ENCODE peak calls at places on chromosomes 11 and 22, in five cellular contexts. One of them, this sample, is unnamed.

GRCh38 chr22:48772286-48772907 is 1055.3 kb downstream of the BRD1 start:
- DNase-seq in astrocyte of the spinal cord: no peak
- DNase-seq in D721Med: no peak
- DNase-seq in RPMI8226: no peak
- DNase-seq in C1 segment of cervical spinal cord: no peak
- DNase-seq in this sample: no peak

GRCh38 chr22:46377566-46378498 is 42.3 kb downstream of the TRMU start:
- DNase-seq in astrocyte of the spinal cord: no peak
- DNase-seq in D721Med: no peak
- DNase-seq in RPMI8226: peak
- DNase-seq in C1 segment of cervical spinal cord: no peak
- DNase-seq in this sample: no peak

GRCh38 chr11:34284836-34285235 is 73.0 kb downstream of the ABTB2 start:
- DNase-seq in astrocyte of the spinal cord: no peak
- DNase-seq in D721Med: no peak
- DNase-seq in RPMI8226: no peak
- DNase-seq in C1 segment of cervical spinal cord: no peak
- DNase-seq in this sample: no peak

GRCh38 chr22:30905696-30906341 is 62.8 kb downstream of the MORC2 start:
- DNase-seq in astrocyte of the spinal cord: no peak
- DNase-seq in D721Med: no peak
- DNase-seq in RPMI8226: no peak
- DNase-seq in C1 segment of cervical spinal cord: no peak
- DNase-seq in this sample: no peak

GRCh38 chr22:36768616-36769015 is 7.3 kb downstream of the IFT27 start:
- DNase-seq in astrocyte of the spinal cord: no peak
- DNase-seq in D721Med: no peak
- DNase-seq in RPMI8226: no peak
- DNase-seq in C1 segment of cervical spinal cord: no peak
- DNase-seq in this sample: no peak

GRCh38 chr11:62484352-62484751 is 62.3 kb downstream of the AHNAK start:
- DNase-seq in astrocyte of the spinal cord: no peak
- DNase-seq in D721Med: no peak
- DNase-seq in RPMI8226: no peak
- DNase-seq in C1 segment of cervical spinal cord: no peak
- DNase-seq in this sample: no peak

GRCh38 chr11:21142007-21142406 is 472.6 kb downstream of the NELL1 start:
- DNase-seq in astrocyte of the spinal cord: no peak
- DNase-seq in D721Med: no peak
- DNase-seq in RPMI8226: no peak
- DNase-seq in C1 segment of cervical spinal cord: no peak
- DNase-seq in this sample: no peak

GRCh38 chr11:126257764-126258163 is 10.9 kb downstream of the SRPRA start:
- DNase-seq in astrocyte of the spinal cord: peak
- DNase-seq in D721Med: no peak
- DNase-seq in RPMI8226: no peak
- DNase-seq in C1 segment of cervical spinal cord: no peak
- DNase-seq in this sample: no peak

GRCh38 chr22:42356547-42356946 is 75.7 kb downstream of the NFAM1 start:
- DNase-seq in astrocyte of the spinal cord: no peak
- DNase-seq in D721Med: no peak
- DNase-seq in RPMI8226: no peak
- DNase-seq in C1 segment of cervical spinal cord: no peak
- DNase-seq in this sample: no peak

GRCh38 chr22:20111045-20111688 is 4.7 kb upstream of the RANBP1 start:
- DNase-seq in astrocyte of the spinal cord: peak
- DNase-seq in D721Med: no peak
- DNase-seq in RPMI8226: no peak
- DNase-seq in C1 segment of cervical spinal cord: no peak
- DNase-seq in this sample: no peak

GRCh38 chr22:32378703-32379272 is 21.1 kb downstream of the RFPL3 start:
- DNase-seq in astrocyte of the spinal cord: peak
- DNase-seq in D721Med: no peak
- DNase-seq in RPMI8226: peak
- DNase-seq in C1 segment of cervical spinal cord: peak
- DNase-seq in this sample: peak

GRCh38 chr22:23504522-23504921 is 75.6 kb downstream of the IGLL1 start:
- DNase-seq in astrocyte of the spinal cord: no peak
- DNase-seq in D721Med: peak
- DNase-seq in RPMI8226: no peak
- DNase-seq in C1 segment of cervical spinal cord: no peak
- DNase-seq in this sample: no peak

GRCh38 chr11:2983908-2984307 is 8.2 kb downstream of the NAP1L4 start:
- DNase-seq in astrocyte of the spinal cord: no peak
- DNase-seq in D721Med: no peak
- DNase-seq in RPMI8226: no peak
- DNase-seq in C1 segment of cervical spinal cord: no peak
- DNase-seq in this sample: no peak

GRCh38 chr11:110903830-110904229 is 191.6 kb upstream of the ARHGAP20 start:
- DNase-seq in astrocyte of the spinal cord: peak
- DNase-seq in D721Med: no peak
- DNase-seq in RPMI8226: no peak
- DNase-seq in C1 segment of cervical spinal cord: no peak
- DNase-seq in this sample: no peak

GRCh38 chr11:104705475-104706195 is 192.6 kb downstream of the CASP12 start:
- DNase-seq in astrocyte of the spinal cord: peak
- DNase-seq in D721Med: no peak
- DNase-seq in RPMI8226: peak
- DNase-seq in C1 segment of cervical spinal cord: no peak
- DNase-seq in this sample: no peak

GRCh38 chr22:50252081-50253045 is 1.3 kb upstream of the HDAC10 start:
- DNase-seq in astrocyte of the spinal cord: peak
- DNase-seq in D721Med: no peak
- DNase-seq in RPMI8226: peak
- DNase-seq in C1 segment of cervical spinal cord: no peak
- DNase-seq in this sample: peak

GRCh38 chr11:69914286-69915150 is 95.3 kb upstream of the FGF3 start:
- DNase-seq in astrocyte of the spinal cord: no peak
- DNase-seq in D721Med: no peak
- DNase-seq in RPMI8226: no peak
- DNase-seq in C1 segment of cervical spinal cord: no peak
- DNase-seq in this sample: no peak

GRCh38 chr11:111772535-111772934 is 6.3 kb upstream of the PPP2R1B start:
- DNase-seq in astrocyte of the spinal cord: no peak
- DNase-seq in D721Med: no peak
- DNase-seq in RPMI8226: no peak
- DNase-seq in C1 segment of cervical spinal cord: no peak
- DNase-seq in this sample: no peak

GRCh38 chr11:134878785-134879184 is 466.7 kb upstream of the B3GAT1 start:
- DNase-seq in astrocyte of the spinal cord: no peak
- DNase-seq in D721Med: no peak
- DNase-seq in RPMI8226: no peak
- DNase-seq in C1 segment of cervical spinal cord: no peak
- DNase-seq in this sample: no peak

GRCh38 chr11:10265936-10266335 is 28.1 kb downstream of the SBF2 start:
- DNase-seq in astrocyte of the spinal cord: no peak
- DNase-seq in D721Med: no peak
- DNase-seq in RPMI8226: no peak
- DNase-seq in C1 segment of cervical spinal cord: no peak
- DNase-seq in this sample: no peak

GRCh38 chr11:108551653-108552462 is 41.7 kb downstream of the EXPH5 start:
- DNase-seq in astrocyte of the spinal cord: peak
- DNase-seq in D721Med: no peak
- DNase-seq in RPMI8226: no peak
- DNase-seq in C1 segment of cervical spinal cord: no peak
- DNase-seq in this sample: no peak

GRCh38 chr11:27532652-27533325 is 26.2 kb upstream of the LIN7C start:
- DNase-seq in astrocyte of the spinal cord: peak
- DNase-seq in D721Med: no peak
- DNase-seq in RPMI8226: no peak
- DNase-seq in C1 segment of cervical spinal cord: no peak
- DNase-seq in this sample: no peak

GRCh38 chr11:101019870-101020269 is 109.7 kb downstream of the PGR start:
- DNase-seq in astrocyte of the spinal cord: peak
- DNase-seq in D721Med: no peak
- DNase-seq in RPMI8226: no peak
- DNase-seq in C1 segment of cervical spinal cord: no peak
- DNase-seq in this sample: no peak

GRCh38 chr11:113730887-113731726 is 25.0 kb upstream of the TMPRSS5 start:
- DNase-seq in astrocyte of the spinal cord: peak
- DNase-seq in D721Med: no peak
- DNase-seq in RPMI8226: peak
- DNase-seq in C1 segment of cervical spinal cord: no peak
- DNase-seq in this sample: peak

GRCh38 chr11:76067099-76067498 is 139.2 kb downstream of the WNT11 start:
- DNase-seq in astrocyte of the spinal cord: peak
- DNase-seq in D721Med: no peak
- DNase-seq in RPMI8226: no peak
- DNase-seq in C1 segment of cervical spinal cord: peak
- DNase-seq in this sample: no peak

This sample was measured in hippocampal formation.